ENCODE peak calls at places on chromosomes 3 and 15, in nine cellular contexts. I, X, D, F, P, M, J, A and L are unnamed samples.

GRCh38 chr15:40444741-40445140 is 4.0 kb downstream of the BAHD1 start:
- DNase-seq in I (no peak), X (no peak), D (no peak), F (no peak), P (no peak), M (no peak), J (no peak), A (no peak), L (no peak)

GRCh38 chr15:44676676-44677075 is 13.2 kb upstream of the SPG11 start:
- DNase-seq in I (no peak), X (no peak), D (no peak), F (no peak), P (no peak), M (peak), J (no peak), A (no peak), L (no peak)

GRCh38 chr3:50269977-50270413 is 1.0 kb downstream of the SEMA3B start:
- DNase-seq in I (peak), X (no peak), D (peak), F (no peak), P (peak), M (no peak), J (no peak), A (no peak), L (no peak)

GRCh38 chr3:148737104-148737525 is 39.4 kb downstream of the AGTR1 start:
- DNase-seq in I (peak), X (no peak), D (peak), F (no peak), P (peak), M (no peak), J (peak), A (no peak), L (no peak)

GRCh38 chr3:12308517-12308916 is 19.6 kb downstream of the PPARG start:
- DNase-seq in I (peak), X (peak), D (peak), F (no peak), P (no peak), M (no peak), J (no peak), A (no peak), L (no peak)

GRCh38 chr3:74897006-74897405 is 282.5 kb upstream of the CNTN3 start:
- DNase-seq in I (no peak), X (no peak), D (peak), F (no peak), P (no peak), M (no peak), J (no peak), A (no peak), L (no peak)

GRCh38 chr3:142828703-142829304 is 60.1 kb downstream of the PCOLCE2 start:
- DNase-seq in I (peak), X (peak), D (peak), F (peak), P (peak), M (peak), J (peak), A (peak), L (peak)

GRCh38 chr15:83064859-83065258 is 2.2 kb downstream of the BTBD1 start:
- DNase-seq in I (no peak), X (no peak), D (peak), F (no peak), P (no peak), M (no peak), J (no peak), A (peak), L (no peak)

GRCh38 chr3:197503652-197504051 is 52.1 kb downstream of the BDH1 start:
- DNase-seq in I (no peak), X (no peak), D (no peak), F (no peak), P (no peak), M (no peak), J (no peak), A (no peak), L (no peak)

GRCh38 chr15:74206801-74207281 is 4.3 kb upstream of the STRA6 start:
- DNase-seq in I (peak), X (no peak), D (peak), F (peak), P (no peak), M (no peak), J (no peak), A (no peak), L (no peak)

GRCh38 chr15:92817339-92817886 is 82.7 kb upstream of the CHD2 start:
- DNase-seq in I (no peak), X (no peak), D (no peak), F (no peak), P (no peak), M (no peak), J (no peak), A (no peak), L (no peak)

GRCh38 chr3:24018784-24019570 is 73.9 kb downstream of the NR1D2 start:
- DNase-seq in I (no peak), X (no peak), D (no peak), F (no peak), P (no peak), M (no peak), J (no peak), A (no peak), L (no peak)

GRCh38 chr3:12818773-12819172 is 22.3 kb downstream of the CAND2 start:
- DNase-seq in I (no peak), X (no peak), D (no peak), F (no peak), P (no peak), M (no peak), J (no peak), A (no peak), L (no peak)

GRCh38 chr3:99638244-99638948 is at the start of gene COL8A1:
- DNase-seq in I (no peak), X (no peak), D (peak), F (peak), P (no peak), M (no peak), J (peak), A (no peak), L (no peak)

GRCh38 chr3:10470666-10471336 is 34.6 kb downstream of the ATP2B2 start:
- DNase-seq in I (no peak), X (no peak), D (peak), F (no peak), P (no peak), M (no peak), J (no peak), A (no peak), L (no peak)

GRCh38 chr15:35121611-35122359 is 36.7 kb upstream of the NANOGP8 start:
- DNase-seq in I (no peak), X (no peak), D (no peak), F (no peak), P (no peak), M (no peak), J (no peak), A (no peak), L (no peak)

GRCh38 chr3:115095236-115095635 is 51.9 kb downstream of the ZBTB20 start:
- DNase-seq in I (no peak), X (no peak), D (no peak), F (no peak), P (no peak), M (no peak), J (no peak), A (no peak), L (no peak)

GRCh38 chr15:57496946-57497944 is 94.5 kb upstream of the MYZAP start:
- DNase-seq in I (peak), X (no peak), D (no peak), F (no peak), P (no peak), M (no peak), J (peak), A (no peak), L (no peak)